ENCODE peak calls at places on chromosomes 16 and 17, in five cellular contexts. Q is chondrocyte; L is AG10803; M is B cell; D is CD4-positive, alpha-beta T cell. G is an unnamed sample.

GRCh38 chr17:57115916-57116315 is 30.9 kb downstream of the AKAP1 start:
- DNase-seq in Q (no peak), L (no peak), M (no peak), D (no peak), G (no peak)

GRCh38 chr16:24778676-24779075 is 49.2 kb downstream of the TNRC6A start:
- DNase-seq in Q (no peak), L (no peak), M (no peak), D (no peak), G (no peak)

GRCh38 chr16:85473326-85473725 is 139.8 kb upstream of the GSE1 start:
- DNase-seq in Q (no peak), L (no peak), M (no peak), D (no peak), G (no peak)

GRCh38 chr16:652454-653021 is 3.4 kb downstream of the WDR90 start:
- DNase-seq in Q (no peak), L (no peak), M (no peak), D (no peak), G (no peak)

GRCh38 chr16:15599303-15600070 is 43.5 kb downstream of the MARF1 start:
- DNase-seq in Q (no peak), L (no peak), M (no peak), D (no peak), G (no peak)

GRCh38 chr17:43791589-43791988 is 11.4 kb downstream of the CFAP97D1 start:
- DNase-seq in Q (no peak), L (peak), M (no peak), D (no peak), G (no peak)

GRCh38 chr17:35817196-35817595 is 7.9 kb downstream of the TAF15 start:
- DNase-seq in Q (no peak), L (no peak), M (no peak), D (no peak), G (no peak)

GRCh38 chr17:72632026-72632684 is 460.3 kb downstream of the SLC39A11 start:
- DNase-seq in Q (no peak), L (no peak), M (no peak), D (no peak), G (no peak)

GRCh38 chr17:62739666-62740065 is 68.4 kb downstream of the MARCHF10 start:
- DNase-seq in Q (no peak), L (peak), M (no peak), D (no peak), G (no peak)

GRCh38 chr16:17224859-17225258 is 245.9 kb downstream of the XYLT1 start:
- DNase-seq in Q (no peak), L (peak), M (no peak), D (no peak), G (peak)

GRCh38 chr16:77784441-77785356 is 3.7 kb upstream of the VAT1L start:
- DNase-seq in Q (no peak), L (no peak), M (no peak), D (no peak), G (no peak)

GRCh38 chr17:5877366-5877765 is 192.8 kb upstream of the WSCD1 start:
- DNase-seq in Q (no peak), L (no peak), M (no peak), D (no peak), G (no peak)

GRCh38 chr17:8741771-8742170 is 2.9 kb downstream of the CCDC42 start:
- DNase-seq in Q (peak), L (no peak), M (no peak), D (no peak), G (no peak)

GRCh38 chr17:55513885-55514590 is 2.8 kb upstream of the SMIM36 start:
- DNase-seq in Q (no peak), L (peak), M (peak), D (peak), G (peak)

GRCh38 chr17:40560592-40561293 is 4.5 kb downstream of the CCR7 start:
- DNase-seq in Q (no peak), L (peak), M (no peak), D (peak), G (peak)

GRCh38 chr17:35801583-35802224 is 6.3 kb upstream of the MMP28 start:
- DNase-seq in Q (no peak), L (peak), M (peak), D (peak), G (no peak)

GRCh38 chr16:87995644-87996043 is 44.4 kb downstream of the BANP start:
- DNase-seq in Q (peak), L (no peak), M (no peak), D (no peak), G (no peak)

GRCh38 chr16:27526169-27526568 is 23.5 kb downstream of the GTF3C1 start:
- DNase-seq in Q (no peak), L (no peak), M (no peak), D (no peak), G (no peak)

GRCh38 chr17:67366193-67367157 is at the start of gene PSMD12:
- DNase-seq in Q (peak), L (peak), M (peak), D (peak), G (peak)

GRCh38 chr17:58643147-58643546 is 48.7 kb downstream of the TEX14 start:
- DNase-seq in Q (no peak), L (peak), M (no peak), D (no peak), G (no peak)

GRCh38 chr17:29949708-29950107 is 8.3 kb downstream of the EFCAB5 start:
- DNase-seq in Q (no peak), L (no peak), M (no peak), D (no peak), G (no peak)

GRCh38 chr17:32944248-32945020 is 16.5 kb downstream of the TMEM98 start:
- DNase-seq in Q (no peak), L (no peak), M (no peak), D (no peak), G (no peak)

GRCh38 chr16:2090819-2091721 is 43.3 kb downstream of the TSC2 start:
- DNase-seq in Q (no peak), L (no peak), M (no peak), D (no peak), G (no peak)

GRCh38 chr16:31006086-31006385 is 4.4 kb downstream of the STX1B start:
- DNase-seq in Q (no peak), L (no peak), M (no peak), D (no peak), G (no peak)

GRCh38 chr17:69960755-69961154 is 114.3 kb upstream of the KCNJ16 start:
- DNase-seq in Q (no peak), L (no peak), M (no peak), D (no peak), G (no peak)

GRCh38 chr17:51362818-51363598 is 102.7 kb downstream of the UTP18 start:
- DNase-seq in Q (no peak), L (no peak), M (no peak), D (no peak), G (no peak)

GRCh38 chr17:74987909-74988711 is 678 bp downstream of the CDR2L start:
- DNase-seq in Q (peak), L (peak), M (peak), D (no peak), G (no peak)
- TF ChIP-seq CTCF in Q (peak), L (peak), M (no peak), D (no peak), G (peak)

GRCh38 chr16:61432421-61432820 is 603.8 kb downstream of the CDH8 start:
- DNase-seq in Q (no peak), L (peak), M (no peak), D (no peak), G (no peak)
- TF ChIP-seq CTCF in Q (peak), L (no peak), M (no peak), D (no peak), G (no peak)

GRCh38 chr17:65093930-65094329 is 37.4 kb upstream of the GNA13 start:
- DNase-seq in Q (no peak), L (no peak), M (no peak), D (no peak), G (no peak)
- TF ChIP-seq CTCF in Q (peak), L (peak), M (no peak), D (no peak), G (no peak)

GRCh38 chr17:77378318-77379064 is 237.7 kb downstream of the SEC14L1 start:
- DNase-seq in Q (no peak), L (no peak), M (no peak), D (no peak), G (no peak)

GRCh38 chr17:77377836-77378235 is 237.1 kb downstream of the SEC14L1 start:
- DNase-seq in Q (no peak), L (no peak), M (no peak), D (no peak), G (no peak)

GRCh38 chr17:77375917-77376651 is 235.3 kb downstream of the SEC14L1 start:
- DNase-seq in Q (no peak), L (peak), M (peak), D (peak), G (peak)

GRCh38 chr17:77375526-77375916 is 234.8 kb downstream of the SEC14L1 start:
- DNase-seq in Q (no peak), L (no peak), M (no peak), D (no peak), G (no peak)

GRCh38 chr17:77376795-77377751 is 236.3 kb downstream of the SEC14L1 start:
- DNase-seq in Q (no peak), L (peak), M (no peak), D (no peak), G (no peak)
- TF ChIP-seq CTCF in Q (no peak), L (no peak), M (no peak), D (no peak), G (no peak)

GRCh38 chr17:81558941-81559806 is 7.0 kb upstream of the FAAP100 start:
- DNase-seq in Q (no peak), L (no peak), M (no peak), D (no peak), G (no peak)
- TF ChIP-seq CTCF in Q (peak), L (peak), M (no peak), D (no peak), G (no peak)

GRCh38 chr17:38561416-38562214 is 44.1 kb downstream of the SRCIN1 start:
- DNase-seq in Q (no peak), L (no peak), M (no peak), D (no peak), G (no peak)
- TF ChIP-seq CTCF in Q (peak), L (no peak), M (no peak), D (no peak), G (no peak)

GRCh38 chr16:3643095-3643730 is 11.3 kb upstream of the DNASE1 start:
- DNase-seq in Q (peak), L (no peak), M (peak), D (no peak), G (no peak)
- TF ChIP-seq CTCF in Q (no peak), L (no peak), M (no peak), D (no peak), G (no peak)

G was measured in natural killer cell.